ENCODE peak calls at places on chromosomes 16 and 17, in five cellular contexts. M is mucosa of descending colon; X is activated CD4-positive, alpha-beta T cell treated with anti-CD3 and anti-CD28 coated beads for 24 hours; A is progenitor cell of endocrine pancreas; C is omental fat pad. J is an unnamed sample.

GRCh38 chr16:58409316-58409973 is 17.2 kb downstream of the GINS3 start:
- DNase-seq in X (no peak), A (no peak), M (no peak), C (no peak), J (no peak)

GRCh38 chr16:86355538-86355937 is 154.8 kb upstream of the FOXF1 start:
- DNase-seq in M (no peak), X (no peak), C (no peak), A (no peak), J (no peak)

GRCh38 chr16:72172105-72173034 is at the start of gene PMFBP1:
- DNase-seq in M (no peak), A (no peak), C (no peak), X (no peak), J (no peak)

GRCh38 chr17:17750881-17751280 is 69.6 kb downstream of the RAI1 start:
- DNase-seq in C (no peak), A (no peak), X (no peak), M (no peak), J (no peak)

GRCh38 chr16:8655184-8655717 is 19.2 kb upstream of the ABAT start:
- DNase-seq in A (no peak), M (no peak), X (no peak), C (no peak), J (no peak)

GRCh38 chr17:77654861-77655260 is 303.6 kb upstream of the TNRC6C start:
- DNase-seq in X (no peak), A (no peak), C (no peak), M (no peak), J (no peak)

GRCh38 chr17:50044483-50044882 is 11.4 kb upstream of the ITGA3 start:
- DNase-seq in M (peak; percentile 22), C (no peak), A (no peak), X (no peak), J (no peak)

GRCh38 chr16:88447881-88448280 is 5.2 kb upstream of the ZFPM1 start:
- DNase-seq in X (no peak), A (no peak), C (no peak), M (no peak), J (no peak)

GRCh38 chr17:68697850-68698313 is 96.7 kb upstream of the FAM20A start:
- DNase-seq in C (no peak), A (no peak), X (no peak), M (no peak), J (no peak)

GRCh38 chr16:50839920-50840729 is 98.2 kb downstream of the CYLD start:
- DNase-seq in C (no peak), A (no peak), X (no peak), M (no peak), J (no peak)

GRCh38 chr17:80441133-80441578 is 26.2 kb downstream of the ENDOV start:
- DNase-seq in X (peak; percentile 41), M (no peak), C (no peak), A (peak; percentile 82), J (no peak)

GRCh38 chr17:41624208-41625101 is at the start of gene KRT17:
- DNase-seq in C (no peak), M (no peak), A (no peak), X (no peak), J (no peak)

GRCh38 chr17:9371019-9371418 is 204.6 kb downstream of the STX8 start:
- DNase-seq in M (no peak), C (no peak), X (no peak), A (no peak), J (no peak)

GRCh38 chr16:11625769-11626168 is 39.0 kb upstream of the LITAF start:
- DNase-seq in X (no peak), M (no peak), A (no peak), C (no peak), J (no peak)

GRCh38 chr17:19750835-19751234 is 2.7 kb upstream of the ALDH3A1 start:
- DNase-seq in A (no peak), X (no peak), M (no peak), C (no peak), J (no peak)

GRCh38 chr17:57106107-57106835 is 21.2 kb downstream of the AKAP1 start:
- DNase-seq in X (no peak), M (no peak), C (no peak), A (peak; percentile 15), J (no peak)

GRCh38 chr16:16992986-16993783 is 477.6 kb downstream of the XYLT1 start:
- DNase-seq in C (no peak), A (no peak), M (no peak), X (no peak), J (no peak)

GRCh38 chr17:19424934-19425868 is 14.2 kb downstream of the RNF112 start:
- DNase-seq in A (no peak), X (no peak), M (no peak), C (no peak), J (no peak)

GRCh38 chr16:85913141-85913601 is 14.2 kb downstream of the IRF8 start:
- DNase-seq in C (no peak), M (no peak), A (no peak), X (no peak), J (no peak)

GRCh38 chr17:29747660-29748059 is 124.9 kb upstream of the CORO6 start:
- DNase-seq in C (no peak), M (no peak), A (no peak), X (no peak), J (no peak)

GRCh38 chr17:39747745-39748144 is 10.0 kb downstream of the GRB7 start:
- DNase-seq in X (no peak), M (no peak), C (no peak), A (no peak), J (no peak)

GRCh38 chr17:77423589-77424451 is 283.1 kb downstream of the SEC14L1 start:
- DNase-seq in C (no peak), A (no peak), X (no peak), M (no peak), J (peak; percentile 58)

GRCh38 chr17:44210342-44211192 is 8.9 kb downstream of the UBTF start:
- DNase-seq in M (peak; percentile 92), X (peak; percentile 85), A (peak; percentile 77), C (no peak), J (no peak)

GRCh38 chr17:32894245-32894644 is 17.3 kb upstream of the MYO1D start:
- DNase-seq in M (no peak), X (no peak), A (no peak), C (no peak), J (no peak)

GRCh38 chr17:77677210-77677609 is 281.3 kb upstream of the TNRC6C start:
- DNase-seq in M (no peak), X (no peak), C (no peak), A (no peak), J (no peak)

GRCh38 chr16:82767198-82767597 is 140.4 kb downstream of the CDH13 start:
- DNase-seq in A (no peak), X (no peak), M (no peak), C (no peak), J (no peak)

GRCh38 chr16:20968765-20969164 is 68.2 kb downstream of the LYRM1 start:
- DNase-seq in X (no peak), C (no peak), M (no peak), A (no peak), J (no peak)

GRCh38 chr16:19071811-19072777 is 4.7 kb downstream of the COQ7 start:
- DNase-seq in A (peak; percentile 45), X (peak; percentile 46), C (peak; percentile 31), M (no peak), J (no peak)

GRCh38 chr17:83174859-83175550 is 95.6 kb downstream of the METRNL start:
- DNase-seq in A (no peak), X (no peak), M (peak; percentile 33), C (no peak), J (no peak)

GRCh38 chr16:70551788-70552187 is 28.2 kb downstream of the SF3B3 start:
- DNase-seq in A (no peak), M (no peak), X (no peak), C (no peak), J (no peak)

GRCh38 chr16:11762431-11762830 is 19.8 kb upstream of the TXNDC11 start:
- DNase-seq in C (no peak), A (no peak), X (no peak), M (no peak), J (no peak)

GRCh38 chr17:39740357-39741111 is 2.8 kb downstream of the GRB7 start:
- DNase-seq in X (no peak), M (peak; percentile 67), A (no peak), C (peak; percentile 32), J (no peak)

GRCh38 chr17:49764559-49765180 is 739 bp upstream of the FAM117A start:
- DNase-seq in C (no peak), X (no peak), A (no peak), M (no peak), J (no peak)

GRCh38 chr17:3986270-3986938 is 22.2 kb upstream of the ATP2A3 start:
- DNase-seq in C (no peak), M (no peak), A (no peak), X (no peak), J (no peak)

GRCh38 chr16:83206426-83206825 is 579.7 kb downstream of the CDH13 start:
- DNase-seq in A (no peak), M (no peak), X (no peak), C (no peak), J (no peak)

GRCh38 chr16:1639282-1639681 is 27.1 kb downstream of the CRAMP1 start:
- DNase-seq in A (no peak), X (no peak), M (no peak), C (no peak), J (no peak)

GRCh38 chr17:4566785-4567184 is 6.4 kb upstream of the GGT6 start:
- DNase-seq in A (peak; percentile 67), C (no peak), M (no peak), X (no peak), J (no peak)

GRCh38 chr17:60941028-60941427 is 263.4 kb downstream of the BCAS3 start:
- DNase-seq in M (no peak), C (no peak), X (no peak), A (no peak), J (peak; percentile 1)

J was measured in GOT3.